ENCODE peak calls at places on chromosomes 2 and 18, in five cellular contexts. P, X, J, D and Q are unnamed samples.

GRCh38 chr2:82735336-82735735 is 1723.7 kb downstream of the SUCLG1 start:
- DNase-seq in X (no peak), D (no peak), J (no peak), P (no peak), Q (no peak)

GRCh38 chr18:9726175-9726574 is 18.1 kb downstream of the RAB31 start:
- DNase-seq in X (no peak), D (no peak), P (no peak), J (no peak), Q (no peak)

GRCh38 chr18:42330296-42330695 is 375.3 kb downstream of the PIK3C3 start:
- DNase-seq in J (no peak), X (no peak), D (no peak), P (peak; percentile 48), Q (no peak)

GRCh38 chr2:228407821-228408220 is 226.3 kb upstream of the SPHKAP start:
- DNase-seq in X (no peak), P (no peak), J (no peak), D (no peak), Q (no peak)

GRCh38 chr2:233082934-233083755 is 23.0 kb downstream of the INPP5D start:
- DNase-seq in D (no peak), J (no peak), P (no peak), X (no peak), Q (peak; percentile 45)

GRCh38 chr2:158457826-158458616 is 1.3 kb downstream of the PKP4 start:
- DNase-seq in X (peak; percentile 87), D (peak; percentile 44), J (peak; percentile 90), P (peak; percentile 45), Q (peak; percentile 93)

GRCh38 chr18:35029103-35029502 is 12.1 kb upstream of the MAPRE2 start:
- DNase-seq in P (peak; percentile 68), X (no peak), D (peak; percentile 69), J (no peak), Q (peak; percentile 74)

GRCh38 chr2:127582863-127583861 is 47.7 kb downstream of the MYO7B start:
- DNase-seq in J (no peak), D (no peak), P (no peak), X (no peak), Q (no peak)

GRCh38 chr2:112793449-112793978 is 9.2 kb upstream of the IL1A start:
- DNase-seq in D (peak; percentile 64), X (no peak), P (peak; percentile 25), J (no peak), Q (no peak)

GRCh38 chr2:234666911-234667310 is 170.0 kb upstream of the ARL4C start:
- DNase-seq in X (no peak), J (no peak), D (no peak), P (no peak), Q (no peak)

GRCh38 chr2:67215214-67215613 is 181.9 kb upstream of the ETAA1 start:
- DNase-seq in J (peak; percentile 76), X (peak; percentile 74), P (peak; percentile 42), D (peak; percentile 92), Q (no peak)

GRCh38 chr2:196783431-196784094 is 15.9 kb downstream of the GTF3C3 start:
- DNase-seq in D (peak; percentile 69), X (peak; percentile 44), P (peak; percentile 61), J (no peak), Q (no peak)

GRCh38 chr18:39561136-39561535 is 1995.5 kb upstream of the CELF4 start:
- DNase-seq in D (no peak), X (no peak), P (peak; percentile 64), J (no peak), Q (no peak)

GRCh38 chr2:54658548-54659207 is 64.8 kb upstream of the EML6 start:
- DNase-seq in J (no peak), D (peak; percentile 67), P (peak; percentile 75), X (no peak), Q (no peak)

GRCh38 chr2:11749646-11750349 is 3.4 kb downstream of the LPIN1 start:
- DNase-seq in X (no peak), P (no peak), J (no peak), D (peak; percentile 18), Q (no peak)

GRCh38 chr2:235238537-235238936 is 255.3 kb upstream of the AGAP1 start:
- DNase-seq in P (peak; percentile 73), J (no peak), X (peak; percentile 10), D (peak; percentile 46), Q (peak; percentile 71)

GRCh38 chr18:37421349-37422080 is 144.1 kb downstream of the CELF4 start:
- DNase-seq in J (no peak), D (no peak), X (no peak), P (no peak), Q (no peak)

GRCh38 chr2:52955079-52955478 is 812.5 kb upstream of the CHAC2 start:
- DNase-seq in D (no peak), P (no peak), X (no peak), J (no peak), Q (no peak)

GRCh38 chr2:127508621-127509034 is 17.7 kb downstream of the IWS1 start:
- DNase-seq in P (peak; percentile 98), J (no peak), X (peak; percentile 99), D (peak; percentile 99), Q (no peak)

GRCh38 chr18:74402806-74403433 is 54.2 kb downstream of the DIPK1C start:
- DNase-seq in D (no peak), P (no peak), X (no peak), J (peak; percentile 34), Q (no peak)

GRCh38 chr2:23653326-23653725 is 268.3 kb downstream of the KLHL29 start:
- DNase-seq in X (no peak), P (no peak), J (no peak), D (no peak), Q (no peak)

GRCh38 chr18:10736984-10737383 is 211.2 kb downstream of the NAPG start:
- DNase-seq in X (no peak), P (no peak), D (no peak), J (no peak), Q (no peak)

GRCh38 chr2:176178807-176179271 is 9.6 kb upstream of the HOXD1 start:
- DNase-seq in D (no peak), X (no peak), P (peak; percentile 63), J (no peak), Q (no peak)

GRCh38 chr18:79604913-79605235 is 74.7 kb upstream of the CTDP1 start:
- DNase-seq in D (no peak), J (no peak), X (no peak), P (no peak), Q (peak; percentile 30)

GRCh38 chr18:6589979-6590725 is 139.4 kb upstream of the ARHGAP28 start:
- DNase-seq in X (no peak), P (no peak), D (no peak), J (no peak), Q (no peak)

GRCh38 chr2:74373189-74373588 is 6.9 kb downstream of the DCTN1 start:
- DNase-seq in P (no peak), X (no peak), J (peak; percentile 53), D (no peak), Q (no peak)

GRCh38 chr2:4662161-4662779 is 958.9 kb downstream of the DCDC2C start:
- DNase-seq in P (no peak), D (no peak), J (no peak), X (peak; percentile 2), Q (no peak)

GRCh38 chr18:76426738-76427305 is 68.2 kb downstream of the ZNF516 start:
- DNase-seq in D (no peak), J (peak; percentile 82), P (no peak), X (peak; percentile 40), Q (peak; percentile 62)

GRCh38 chr2:32697156-32697555 is 69.3 kb downstream of the TTC27 start:
- DNase-seq in J (no peak), X (peak; percentile 49), P (peak; percentile 93), D (peak; percentile 91), Q (no peak)

GRCh38 chr2:127576433-127577207 is 41.1 kb downstream of the MYO7B start:
- DNase-seq in J (peak; percentile 37), D (peak; percentile 56), X (peak; percentile 60), P (peak; percentile 29), Q (peak; percentile 84)

GRCh38 chr2:28717339-28717758 is 34.3 kb upstream of the PPP1CB start:
- DNase-seq in J (no peak), D (peak; percentile 85), P (peak; percentile 65), X (peak; percentile 77), Q (no peak)

GRCh38 chr2:11787991-11788390 is 41.6 kb downstream of the LPIN1 start:
- DNase-seq in X (no peak), D (no peak), J (no peak), P (no peak), Q (no peak)

GRCh38 chr2:8408560-8409460 is 273.0 kb upstream of the ID2 start:
- DNase-seq in X (no peak), P (no peak), D (no peak), J (no peak), Q (no peak)

GRCh38 chr2:128579825-128580224 is 261.2 kb upstream of the HS6ST1 start:
- DNase-seq in D (no peak), P (no peak), J (no peak), X (no peak), Q (peak; percentile 26)

GRCh38 chr2:45834372-45834771 is 182.9 kb downstream of the PRKCE start:
- DNase-seq in J (no peak), P (no peak), D (no peak), X (no peak), Q (no peak)
- H3K4me1 ChIP-seq in J (no peaks in the 10 kb centered on the region), P (no peaks in the 10 kb centered on the region), D (peaks cover 2% of the 10 kb centered on the region), X (peaks cover 2% of the 10 kb centered on the region), Q (peaks cover 2% of the 10 kb centered on the region)

GRCh38 chr2:129923265-129924141 is 56.0 kb upstream of the RAB6C start:
- DNase-seq in D (peak; percentile 37), X (peak; percentile 68), P (peak; percentile 13), J (peak; percentile 90), Q (no peak)
- H3K9ac ChIP-seq in D (no peak overlapping the region), X (no peak overlapping the region), P (no peak overlapping the region), J (no peak overlapping the region), Q (no peak overlapping the region)

GRCh38 chr18:58044370-58045264 is 591 bp downstream of the NEDD4L start:
- DNase-seq in J (peak; percentile 63), D (peak; percentile 34), P (no peak), X (peak; percentile 35), Q (peak; percentile 86)
- TF ChIP-seq CTCF in J (no peak), D (no peak), P (no peak), X (no peak), Q (no peak)

GRCh38 chr2:177666408-177666807 is 273.8 kb downstream of the AGPS start:
- DNase-seq in X (no peak), J (no peak), P (peak; percentile 62), D (peak; percentile 1), Q (no peak)
- H3K4me1 ChIP-seq in X (no peaks in the 10 kb centered on the region), J (no peaks in the 10 kb centered on the region), P (no peaks in the 10 kb centered on the region), D (no peaks in the 10 kb centered on the region), Q (no peaks in the 10 kb centered on the region)

DNA sequence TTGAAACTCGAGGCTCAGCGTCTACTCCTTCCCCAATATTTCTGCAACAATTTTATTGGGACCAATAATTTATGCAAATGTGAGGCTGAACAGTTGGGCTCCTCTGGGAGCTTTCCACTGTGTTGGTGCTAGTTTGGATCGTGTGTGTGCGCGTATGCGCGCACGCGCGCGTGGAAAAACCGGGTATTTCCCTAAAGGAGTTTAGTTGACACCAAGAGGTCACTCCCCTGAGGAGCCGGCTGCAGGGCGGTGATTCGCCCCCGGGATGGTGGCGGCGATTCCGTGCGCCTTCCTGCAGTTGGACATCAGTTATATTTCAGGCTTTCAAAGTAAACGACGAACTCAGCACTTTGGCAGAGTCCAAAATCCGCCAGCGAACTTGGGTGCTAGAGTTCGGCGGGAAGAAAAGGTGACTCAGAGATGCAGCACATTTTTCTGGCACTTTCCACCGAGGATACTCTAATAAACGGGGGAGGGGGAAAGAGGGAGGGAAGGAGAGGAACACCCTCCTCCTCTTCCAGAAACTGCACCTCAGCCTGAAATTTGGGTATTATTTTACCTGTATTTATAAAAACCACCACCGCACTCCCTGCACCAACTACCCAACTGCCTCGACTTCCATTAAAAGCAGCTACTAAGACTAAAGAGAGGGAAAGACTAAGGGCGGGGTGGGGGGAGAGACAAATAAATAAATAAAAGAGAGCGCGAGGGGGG is 186.6 kb upstream of the FANCL start:
- DNase-seq in X (no peak), D (peak; percentile 15), J (peak; percentile 51), P (peak; percentile 45), Q (peak; percentile 41)
- H3K9ac ChIP-seq in X (no peak overlapping the region), D (no peak overlapping the region), J (peak overlapping the region; percentile 98), P (peak overlapping the region; percentile 72), Q (no peak overlapping the region)